ENCODE peak calls at places on chromosomes 7 and 10, in nine cellular contexts. P, Z, H, Y, R, B, F, A and T are unnamed samples.
A peak's percentile ranks its signal among the peaks of the same experiment; 100 is the strongest.

GRCh38 chr7:157273208-157274202 is 63.3 kb upstream of the DNAJB6 start:
- DNase-seq in P (peak; percentile 59), Z (peak; percentile 82), H (peak; percentile 46), Y (peak; percentile 63), R (peak; percentile 53), B (no peak), F (peak; percentile 48), A (peak; percentile 74), T (no peak)

GRCh38 chr7:13144622-13145021 is 457.2 kb downstream of the ARL4A start:
- DNase-seq in P (no peak), Z (no peak), H (no peak), Y (no peak), R (no peak), B (no peak), F (no peak), A (peak; percentile 81), T (no peak)

GRCh38 chr7:84078415-84078814 is 116.2 kb downstream of the SEMA3A start:
- DNase-seq in P (no peak), Z (no peak), H (no peak), Y (no peak), R (no peak), B (no peak), F (no peak), A (no peak), T (no peak)

GRCh38 chr7:157189405-157189804 is 50.7 kb downstream of the UBE3C start:
- DNase-seq in P (no peak), Z (no peak), H (no peak), Y (no peak), R (no peak), B (no peak), F (no peak), A (no peak), T (no peak)

GRCh38 chr10:73774637-73775036 is 7.2 kb upstream of the CHCHD1 start:
- DNase-seq in P (no peak), Z (no peak), H (no peak), Y (no peak), R (no peak), B (no peak), F (peak; percentile 21), A (peak; percentile 24), T (no peak)

GRCh38 chr10:99930731-99931550 is 78.8 kb downstream of the DNMBP start:
- DNase-seq in P (no peak), Z (no peak), H (peak; percentile 93), Y (peak; percentile 94), R (no peak), B (no peak), F (no peak), A (peak; percentile 44), T (no peak)

GRCh38 chr7:126394406-126394805 is 858.3 kb downstream of the GRM8 start:
- DNase-seq in P (no peak), Z (peak; percentile 83), H (no peak), Y (no peak), R (no peak), B (no peak), F (no peak), A (no peak), T (no peak)

GRCh38 chr10:18542832-18543231 is 108.6 kb downstream of the NSUN6 start:
- DNase-seq in P (no peak), Z (no peak), H (no peak), Y (no peak), R (no peak), B (no peak), F (no peak), A (peak; percentile 86), T (no peak)

GRCh38 chr10:120495226-120495625 is 38.2 kb downstream of the PLPP4 start:
- DNase-seq in P (no peak), Z (no peak), H (no peak), Y (no peak), R (no peak), B (peak; percentile 55), F (no peak), A (no peak), T (no peak)

GRCh38 chr7:3965794-3966395 is 664.8 kb downstream of the SDK1 start:
- DNase-seq in P (no peak), Z (no peak), H (no peak), Y (no peak), R (no peak), B (no peak), F (no peak), A (no peak), T (no peak)

GRCh38 chr10:110433740-110434139 is 64.0 kb upstream of the DUSP5 start:
- DNase-seq in P (no peak), Z (no peak), H (no peak), Y (no peak), R (no peak), B (no peak), F (no peak), A (no peak), T (no peak)

GRCh38 chr7:158030071-158030470 is 557.6 kb downstream of the PTPRN2 start:
- DNase-seq in P (no peak), Z (no peak), H (no peak), Y (no peak), R (no peak), B (no peak), F (no peak), A (no peak), T (no peak)

GRCh38 chr7:107594961-107595737 is 15.1 kb downstream of the BCAP29 start:
- DNase-seq in P (peak; percentile 89), Z (no peak), H (no peak), Y (no peak), R (no peak), B (no peak), F (no peak), A (peak; percentile 94), T (peak; percentile 80)

GRCh38 chr10:70674560-70675495 is 2.5 kb downstream of the ADAMTS14 start:
- DNase-seq in P (no peak), Z (no peak), H (no peak), Y (no peak), R (no peak), B (no peak), F (no peak), A (no peak), T (no peak)

GRCh38 chr10:126387041-126387908 is 1.0 kb downstream of the ADAM12 start:
- DNase-seq in P (peak; percentile 66), Z (peak; percentile 71), H (peak; percentile 58), Y (peak; percentile 76), R (no peak), B (no peak), F (no peak), A (peak; percentile 72), T (peak; percentile 35)

GRCh38 chr7:106793015-106793651 is 71.9 kb upstream of the PIK3CG start:
- DNase-seq in P (no peak), Z (peak; percentile 25), H (no peak), Y (no peak), R (peak; percentile 43), B (no peak), F (peak; percentile 16), A (peak; percentile 33), T (no peak)

GRCh38 chr7:147547252-147547897 is 1043.2 kb upstream of the C7orf33 start:
- DNase-seq in P (peak; percentile 6), Z (peak; percentile 47), H (no peak), Y (peak; percentile 22), R (no peak), B (no peak), F (no peak), A (peak; percentile 9), T (no peak)

GRCh38 chr7:47967123-47967522 is 12.3 kb downstream of the HUS1 start:
- DNase-seq in P (no peak), Z (no peak), H (no peak), Y (no peak), R (no peak), B (no peak), F (no peak), A (no peak), T (no peak)
- H3K36me3 ChIP-seq in P (peaks cover 92% of the 10 kb centered on the region), Z (peaks cover 60% of the 10 kb centered on the region), H (peaks cover 21% of the 10 kb centered on the region), Y (peaks cover 30% of the 10 kb centered on the region), R (peaks cover 59% of the 10 kb centered on the region), B (no peaks in the 10 kb centered on the region), F (peaks cover 68% of the 10 kb centered on the region), A (peaks cover 43% of the 10 kb centered on the region), T (peaks cover 31% of the 10 kb centered on the region)

GRCh38 chr7:876077-876971 is at the start of gene GET4:
- DNase-seq in P (peak; percentile 94), Z (peak; percentile 93), H (peak; percentile 97), Y (peak; percentile 96), R (peak; percentile 99), B (no peak), F (peak; percentile 97), A (peak; percentile 93), T (peak; percentile 57)

GRCh38 chr7:875051-875450 is 1.3 kb upstream of the GET4 start:
- DNase-seq in P (no peak), Z (no peak), H (no peak), Y (no peak), R (no peak), B (no peak), F (no peak), A (no peak), T (no peak)

GRCh38 chr7:876972-877311 is 588 bp downstream of the GET4 start:
- DNase-seq in P (no peak), Z (peak; percentile 61), H (no peak), Y (peak; percentile 59), R (no peak), B (no peak), F (no peak), A (no peak), T (no peak)

GRCh38 chr7:874036-874749 is 2.2 kb upstream of the GET4 start:
- DNase-seq in P (no peak), Z (no peak), H (no peak), Y (no peak), R (no peak), B (no peak), F (no peak), A (no peak), T (no peak)

GRCh38 chr7:875476-876076 is 778 bp upstream of the GET4 start:
- DNase-seq in P (no peak), Z (no peak), H (no peak), Y (no peak), R (no peak), B (no peak), F (no peak), A (no peak), T (no peak)
- H3K36me3 ChIP-seq in P (peaks cover 68% of the 10 kb centered on the region), Z (peaks cover 40% of the 10 kb centered on the region), H (no peaks in the 10 kb centered on the region), Y (no peaks in the 10 kb centered on the region), R (peaks cover 6% of the 10 kb centered on the region), B (no peaks in the 10 kb centered on the region), F (peaks cover 16% of the 10 kb centered on the region), A (peaks cover 25% of the 10 kb centered on the region), T (peaks cover 10% of the 10 kb centered on the region)

GRCh38 chr7:6175642-6176041 is 96.8 kb downstream of the CYTH3 start:
- DNase-seq in P (peak; percentile 10), Z (no peak), H (no peak), Y (no peak), R (no peak), B (no peak), F (no peak), A (peak; percentile 57), T (peak; percentile 47)
- H3K36me3 ChIP-seq in P (peaks cover 74% of the 10 kb centered on the region), Z (no peaks in the 10 kb centered on the region), H (peaks cover 4% of the 10 kb centered on the region), Y (no peaks in the 10 kb centered on the region), R (no peaks in the 10 kb centered on the region), B (no peaks in the 10 kb centered on the region), F (no peaks in the 10 kb centered on the region), A (peaks cover 22% of the 10 kb centered on the region), T (peaks cover 16% of the 10 kb centered on the region)

GRCh38 chr10:49465717-49466116 is 69.8 kb upstream of the DRGX start:
- DNase-seq in P (no peak), Z (no peak), H (no peak), Y (no peak), R (no peak), B (no peak), F (no peak), A (no peak), T (no peak)

GRCh38 chr10:49474901-49475300 is 64.0 kb downstream of the ERCC6 start:
- DNase-seq in P (no peak), Z (no peak), H (no peak), Y (no peak), R (no peak), B (no peak), F (no peak), A (peak; percentile 21), T (no peak)

GRCh38 chr10:49471532-49471931 is 67.4 kb downstream of the ERCC6 start:
- DNase-seq in P (no peak), Z (no peak), H (no peak), Y (no peak), R (no peak), B (no peak), F (no peak), A (no peak), T (no peak)
- H3K36me3 ChIP-seq in P (peaks cover 48% of the 10 kb centered on the region), Z (peaks cover 8% of the 10 kb centered on the region), H (peaks cover 6% of the 10 kb centered on the region), Y (no peaks in the 10 kb centered on the region), R (peaks cover 40% of the 10 kb centered on the region), B (no peaks in the 10 kb centered on the region), F (peaks cover 49% of the 10 kb centered on the region), A (peaks cover 13% of the 10 kb centered on the region), T (peaks cover 24% of the 10 kb centered on the region)